ENCODE peak calls at places on chromosomes 12 and 14, in nine cellular contexts. P is left colon; V is stimulated activated CD4-positive, alpha-beta T cell treated with anti-CD3 and anti-CD28 coated beads, Interleukin-4, amount 100 ng/mL, for 24 hours; K is GM20000; Z is left lobe of liver; X is activated B cell treated with CpG ODN at 0.5 μM for 24 hours; W is HFFc6; C is nephron progenitor cell; D is NCI-H1105. R is an unnamed sample.
A peak's percentile ranks its signal among the peaks of the same experiment; 100 is the strongest.

GRCh38 chr12:115984607-115985006 is 292.9 kb downstream of the MED13L start:
- DNase-seq in X (no peak), K (no peak), D (peak; percentile 36), C (no peak), Z (no peak), P (no peak), W (no peak), V (no peak), R (no peak)

GRCh38 chr14:75562048-75562447 is 16.4 kb upstream of the FLVCR2 start:
- DNase-seq in W (no peak), P (no peak), Z (no peak), C (no peak), X (no peak), V (peak; percentile 85), K (no peak), D (no peak), R (no peak)

GRCh38 chr12:45701296-45701695 is 28.2 kb upstream of the ARID2 start:
- DNase-seq in C (no peak), P (no peak), V (no peak), K (no peak), X (no peak), W (no peak), Z (no peak), D (no peak), R (no peak)

GRCh38 chr12:26276709-26277108 is 81.3 kb downstream of the SSPN start:
- DNase-seq in D (no peak), W (no peak), V (no peak), Z (no peak), X (no peak), K (no peak), P (no peak), C (no peak), R (peak; percentile 52)

GRCh38 chr14:77498984-77499527 is 440 bp upstream of the ISM2 start:
- DNase-seq in C (peak; percentile 67), W (no peak), P (no peak), X (no peak), Z (peak; percentile 40), K (peak; percentile 64), V (no peak), D (no peak), R (no peak)

GRCh38 chr14:71711619-71712018 is 220.6 kb upstream of the RGS6 start:
- DNase-seq in W (peak; percentile 91), X (no peak), Z (no peak), V (no peak), D (no peak), P (no peak), K (no peak), C (no peak), R (no peak)

GRCh38 chr14:64835431-64835830 is 44.3 kb downstream of the SPTB start:
- DNase-seq in X (no peak), K (no peak), W (no peak), V (no peak), C (no peak), P (no peak), D (no peak), Z (no peak), R (no peak)

GRCh38 chr12:101207086-101207780 is 2.8 kb downstream of the SLC5A8 start:
- DNase-seq in Z (no peak), C (no peak), P (no peak), X (no peak), W (no peak), K (no peak), D (no peak), V (no peak), R (no peak)

GRCh38 chr12:81015510-81015909 is 62.4 kb upstream of the ACSS3 start:
- DNase-seq in K (no peak), W (no peak), X (no peak), V (no peak), P (no peak), Z (no peak), D (no peak), C (no peak), R (no peak)

GRCh38 chr14:101004954-101005353 is 101.4 kb upstream of the RTL1 start:
- DNase-seq in W (no peak), P (no peak), X (no peak), D (no peak), K (no peak), Z (no peak), V (no peak), C (no peak), R (peak; percentile 65)

R was measured in MV-4-11.